ENCODE peak calls at places on chromosomes 13 and 19, in ten cellular contexts. One of them, this sample, is unnamed.
A peak's percentile ranks its signal among the peaks of the same experiment; 100 is the strongest.

GRCh38 chr13:26011996-26012688 is 39.7 kb downstream of the SHISA2 start:
- DNase-seq in mesenteric fat pad: no peak
- DNase-seq in transverse colon: no peak
- DNase-seq in omental fat pad: no peak
- DNase-seq in stimulated activated CD4-positive, alpha-beta T cell treated with anti-CD3 and anti-CD28 coated beads, Interleukin-2, amount 100 ng/mL, for 48 hours: peak; percentile 41
- DNase-seq in heart right ventricle: peak; percentile 19
- DNase-seq in hepatic stellate cell: no peak
- DNase-seq in HCEC 1CT: no peak
- DNase-seq in left ventricle myocardium inferior: no peak
- DNase-seq in ascending aorta: no peak
- DNase-seq in this sample: no peak

GRCh38 chr13:25440081-25440480 is 68.3 kb downstream of the ATP8A2 start:
- DNase-seq in mesenteric fat pad: no peak
- DNase-seq in transverse colon: no peak
- DNase-seq in omental fat pad: no peak
- DNase-seq in stimulated activated CD4-positive, alpha-beta T cell treated with anti-CD3 and anti-CD28 coated beads, Interleukin-2, amount 100 ng/mL, for 48 hours: no peak
- DNase-seq in heart right ventricle: no peak
- DNase-seq in hepatic stellate cell: no peak
- DNase-seq in HCEC 1CT: no peak
- DNase-seq in left ventricle myocardium inferior: no peak
- DNase-seq in ascending aorta: no peak
- DNase-seq in this sample: no peak

GRCh38 chr19:54938906-54939305 is 8.4 kb downstream of the NLRP7 start:
- DNase-seq in mesenteric fat pad: no peak
- DNase-seq in transverse colon: no peak
- DNase-seq in omental fat pad: no peak
- DNase-seq in stimulated activated CD4-positive, alpha-beta T cell treated with anti-CD3 and anti-CD28 coated beads, Interleukin-2, amount 100 ng/mL, for 48 hours: no peak
- DNase-seq in heart right ventricle: no peak
- DNase-seq in hepatic stellate cell: no peak
- DNase-seq in HCEC 1CT: no peak
- DNase-seq in left ventricle myocardium inferior: no peak
- DNase-seq in ascending aorta: no peak
- DNase-seq in this sample: peak; percentile 63

GRCh38 chr13:47433461-47434005 is 536.7 kb upstream of the HTR2A start:
- DNase-seq in mesenteric fat pad: no peak
- DNase-seq in transverse colon: no peak
- DNase-seq in omental fat pad: no peak
- DNase-seq in stimulated activated CD4-positive, alpha-beta T cell treated with anti-CD3 and anti-CD28 coated beads, Interleukin-2, amount 100 ng/mL, for 48 hours: no peak
- DNase-seq in heart right ventricle: no peak
- DNase-seq in hepatic stellate cell: no peak
- DNase-seq in HCEC 1CT: peak; percentile 66
- DNase-seq in left ventricle myocardium inferior: no peak
- DNase-seq in ascending aorta: no peak
- DNase-seq in this sample: no peak

GRCh38 chr19:14203258-14203657 is 2.7 kb downstream of the ADGRL1 start:
- DNase-seq in mesenteric fat pad: no peak
- DNase-seq in transverse colon: no peak
- DNase-seq in omental fat pad: no peak
- DNase-seq in stimulated activated CD4-positive, alpha-beta T cell treated with anti-CD3 and anti-CD28 coated beads, Interleukin-2, amount 100 ng/mL, for 48 hours: no peak
- DNase-seq in heart right ventricle: no peak
- DNase-seq in hepatic stellate cell: no peak
- DNase-seq in HCEC 1CT: no peak
- DNase-seq in left ventricle myocardium inferior: no peak
- DNase-seq in ascending aorta: no peak
- DNase-seq in this sample: no peak

GRCh38 chr19:17948967-17949930 is 16.4 kb downstream of the CCDC124 start:
- DNase-seq in mesenteric fat pad: no peak
- DNase-seq in transverse colon: no peak
- DNase-seq in omental fat pad: no peak
- DNase-seq in stimulated activated CD4-positive, alpha-beta T cell treated with anti-CD3 and anti-CD28 coated beads, Interleukin-2, amount 100 ng/mL, for 48 hours: no peak
- DNase-seq in heart right ventricle: no peak
- DNase-seq in hepatic stellate cell: no peak
- DNase-seq in HCEC 1CT: no peak
- DNase-seq in left ventricle myocardium inferior: no peak
- DNase-seq in ascending aorta: no peak
- DNase-seq in this sample: no peak

GRCh38 chr19:10769533-10770491 is 51.9 kb downstream of the DNM2 start:
- DNase-seq in mesenteric fat pad: no peak
- DNase-seq in transverse colon: peak; percentile 31
- DNase-seq in omental fat pad: no peak
- DNase-seq in stimulated activated CD4-positive, alpha-beta T cell treated with anti-CD3 and anti-CD28 coated beads, Interleukin-2, amount 100 ng/mL, for 48 hours: no peak
- DNase-seq in heart right ventricle: peak; percentile 66
- DNase-seq in hepatic stellate cell: peak; percentile 58
- DNase-seq in HCEC 1CT: peak; percentile 20
- DNase-seq in left ventricle myocardium inferior: peak; percentile 80
- DNase-seq in ascending aorta: no peak
- DNase-seq in this sample: peak; percentile 88

GRCh38 chr13:36344173-36344572 is 2.0 kb downstream of the SPART start:
- DNase-seq in mesenteric fat pad: no peak
- DNase-seq in transverse colon: peak; percentile 10
- DNase-seq in omental fat pad: no peak
- DNase-seq in stimulated activated CD4-positive, alpha-beta T cell treated with anti-CD3 and anti-CD28 coated beads, Interleukin-2, amount 100 ng/mL, for 48 hours: no peak
- DNase-seq in heart right ventricle: no peak
- DNase-seq in hepatic stellate cell: no peak
- DNase-seq in HCEC 1CT: peak; percentile 67
- DNase-seq in left ventricle myocardium inferior: no peak
- DNase-seq in ascending aorta: no peak
- DNase-seq in this sample: peak; percentile 41

GRCh38 chr13:24081388-24081787 is 79.1 kb upstream of the SPATA13 start:
- DNase-seq in mesenteric fat pad: no peak
- DNase-seq in transverse colon: no peak
- DNase-seq in omental fat pad: no peak
- DNase-seq in stimulated activated CD4-positive, alpha-beta T cell treated with anti-CD3 and anti-CD28 coated beads, Interleukin-2, amount 100 ng/mL, for 48 hours: no peak
- DNase-seq in heart right ventricle: no peak
- DNase-seq in hepatic stellate cell: no peak
- DNase-seq in HCEC 1CT: no peak
- DNase-seq in left ventricle myocardium inferior: no peak
- DNase-seq in ascending aorta: no peak
- DNase-seq in this sample: no peak

GRCh38 chr13:75762066-75762937 is 126.2 kb downstream of the LMO7 start:
- DNase-seq in mesenteric fat pad: no peak
- DNase-seq in transverse colon: no peak
- DNase-seq in omental fat pad: no peak
- DNase-seq in stimulated activated CD4-positive, alpha-beta T cell treated with anti-CD3 and anti-CD28 coated beads, Interleukin-2, amount 100 ng/mL, for 48 hours: peak; percentile 13
- DNase-seq in heart right ventricle: no peak
- DNase-seq in hepatic stellate cell: no peak
- DNase-seq in HCEC 1CT: peak; percentile 66
- DNase-seq in left ventricle myocardium inferior: no peak
- DNase-seq in ascending aorta: no peak
- DNase-seq in this sample: peak; percentile 69

GRCh38 chr19:17687857-17688784 is at the start of gene UNC13A:
- DNase-seq in mesenteric fat pad: no peak
- DNase-seq in transverse colon: peak; percentile 13
- DNase-seq in omental fat pad: no peak
- DNase-seq in stimulated activated CD4-positive, alpha-beta T cell treated with anti-CD3 and anti-CD28 coated beads, Interleukin-2, amount 100 ng/mL, for 48 hours: peak; percentile 58
- DNase-seq in heart right ventricle: peak; percentile 56
- DNase-seq in hepatic stellate cell: peak; percentile 75
- DNase-seq in HCEC 1CT: no peak
- DNase-seq in left ventricle myocardium inferior: peak; percentile 40
- DNase-seq in ascending aorta: no peak
- DNase-seq in this sample: peak; percentile 7

GRCh38 chr13:113947321-113948033 is 26.4 kb downstream of the C13orf46 start:
- DNase-seq in mesenteric fat pad: no peak
- DNase-seq in transverse colon: peak; percentile 65
- DNase-seq in omental fat pad: no peak
- DNase-seq in stimulated activated CD4-positive, alpha-beta T cell treated with anti-CD3 and anti-CD28 coated beads, Interleukin-2, amount 100 ng/mL, for 48 hours: no peak
- DNase-seq in heart right ventricle: no peak
- DNase-seq in hepatic stellate cell: peak; percentile 77
- DNase-seq in HCEC 1CT: no peak
- DNase-seq in left ventricle myocardium inferior: peak; percentile 42
- DNase-seq in ascending aorta: no peak
- DNase-seq in this sample: peak; percentile 19

GRCh38 chr19:378706-379105 is 30.2 kb downstream of the C2CD4C start:
- DNase-seq in mesenteric fat pad: no peak
- DNase-seq in transverse colon: no peak
- DNase-seq in omental fat pad: no peak
- DNase-seq in stimulated activated CD4-positive, alpha-beta T cell treated with anti-CD3 and anti-CD28 coated beads, Interleukin-2, amount 100 ng/mL, for 48 hours: no peak
- DNase-seq in heart right ventricle: no peak
- DNase-seq in hepatic stellate cell: no peak
- DNase-seq in HCEC 1CT: no peak
- DNase-seq in left ventricle myocardium inferior: no peak
- DNase-seq in ascending aorta: no peak
- DNase-seq in this sample: no peak

GRCh38 chr19:12703056-12703455 is 6.6 kb upstream of the FBXW9 start:
- DNase-seq in mesenteric fat pad: no peak
- DNase-seq in transverse colon: no peak
- DNase-seq in omental fat pad: no peak
- DNase-seq in stimulated activated CD4-positive, alpha-beta T cell treated with anti-CD3 and anti-CD28 coated beads, Interleukin-2, amount 100 ng/mL, for 48 hours: no peak
- DNase-seq in heart right ventricle: no peak
- DNase-seq in hepatic stellate cell: peak; percentile 68
- DNase-seq in HCEC 1CT: peak; percentile 22
- DNase-seq in left ventricle myocardium inferior: no peak
- DNase-seq in ascending aorta: no peak
- DNase-seq in this sample: peak; percentile 18

GRCh38 chr19:35037716-35038622 is 3.6 kb upstream of the HPN start:
- DNase-seq in mesenteric fat pad: no peak
- DNase-seq in transverse colon: no peak
- DNase-seq in omental fat pad: no peak
- DNase-seq in stimulated activated CD4-positive, alpha-beta T cell treated with anti-CD3 and anti-CD28 coated beads, Interleukin-2, amount 100 ng/mL, for 48 hours: no peak
- DNase-seq in heart right ventricle: no peak
- DNase-seq in hepatic stellate cell: peak; percentile 62
- DNase-seq in HCEC 1CT: no peak
- DNase-seq in left ventricle myocardium inferior: no peak
- DNase-seq in ascending aorta: no peak
- DNase-seq in this sample: no peak

GRCh38 chr13:26707122-26708006 is 53.2 kb downstream of the GPR12 start:
- DNase-seq in mesenteric fat pad: peak; percentile 82
- DNase-seq in transverse colon: no peak
- DNase-seq in omental fat pad: no peak
- DNase-seq in stimulated activated CD4-positive, alpha-beta T cell treated with anti-CD3 and anti-CD28 coated beads, Interleukin-2, amount 100 ng/mL, for 48 hours: peak; percentile 29
- DNase-seq in heart right ventricle: no peak
- DNase-seq in hepatic stellate cell: peak; percentile 69
- DNase-seq in HCEC 1CT: peak; percentile 37
- DNase-seq in left ventricle myocardium inferior: no peak
- DNase-seq in ascending aorta: no peak
- DNase-seq in this sample: peak; percentile 42

GRCh38 chr13:54845351-54845965 is 1816.8 kb downstream of the OLFM4 start:
- DNase-seq in mesenteric fat pad: no peak
- DNase-seq in transverse colon: no peak
- DNase-seq in omental fat pad: no peak
- DNase-seq in stimulated activated CD4-positive, alpha-beta T cell treated with anti-CD3 and anti-CD28 coated beads, Interleukin-2, amount 100 ng/mL, for 48 hours: no peak
- DNase-seq in heart right ventricle: no peak
- DNase-seq in hepatic stellate cell: no peak
- DNase-seq in HCEC 1CT: no peak
- DNase-seq in left ventricle myocardium inferior: no peak
- DNase-seq in ascending aorta: no peak
- DNase-seq in this sample: no peak

GRCh38 chr13:47036291-47037008 is 139.6 kb upstream of the HTR2A start:
- DNase-seq in mesenteric fat pad: no peak
- DNase-seq in transverse colon: no peak
- DNase-seq in omental fat pad: no peak
- DNase-seq in stimulated activated CD4-positive, alpha-beta T cell treated with anti-CD3 and anti-CD28 coated beads, Interleukin-2, amount 100 ng/mL, for 48 hours: no peak
- DNase-seq in heart right ventricle: no peak
- DNase-seq in hepatic stellate cell: no peak
- DNase-seq in HCEC 1CT: no peak
- DNase-seq in left ventricle myocardium inferior: no peak
- DNase-seq in ascending aorta: no peak
- DNase-seq in this sample: no peak

GRCh38 chr13:109517516-109517915 is 268.9 kb downstream of the IRS2 start:
- DNase-seq in mesenteric fat pad: no peak
- DNase-seq in transverse colon: no peak
- DNase-seq in omental fat pad: no peak
- DNase-seq in stimulated activated CD4-positive, alpha-beta T cell treated with anti-CD3 and anti-CD28 coated beads, Interleukin-2, amount 100 ng/mL, for 48 hours: no peak
- DNase-seq in heart right ventricle: no peak
- DNase-seq in hepatic stellate cell: peak; percentile 16
- DNase-seq in HCEC 1CT: no peak
- DNase-seq in left ventricle myocardium inferior: no peak
- DNase-seq in ascending aorta: no peak
- DNase-seq in this sample: no peak

GRCh38 chr19:15253513-15253912 is 21.3 kb upstream of the EPHX3 start:
- DNase-seq in mesenteric fat pad: no peak
- DNase-seq in transverse colon: no peak
- DNase-seq in omental fat pad: no peak
- DNase-seq in stimulated activated CD4-positive, alpha-beta T cell treated with anti-CD3 and anti-CD28 coated beads, Interleukin-2, amount 100 ng/mL, for 48 hours: no peak
- DNase-seq in heart right ventricle: peak; percentile 42
- DNase-seq in hepatic stellate cell: no peak
- DNase-seq in HCEC 1CT: no peak
- DNase-seq in left ventricle myocardium inferior: no peak
- DNase-seq in ascending aorta: no peak
- DNase-seq in this sample: no peak

GRCh38 chr19:11881151-11881800 is 6.3 kb upstream of the ZNF69 start:
- DNase-seq in mesenteric fat pad: no peak
- DNase-seq in transverse colon: peak; percentile 73
- DNase-seq in omental fat pad: peak; percentile 38
- DNase-seq in stimulated activated CD4-positive, alpha-beta T cell treated with anti-CD3 and anti-CD28 coated beads, Interleukin-2, amount 100 ng/mL, for 48 hours: peak; percentile 59
- DNase-seq in heart right ventricle: peak; percentile 11
- DNase-seq in hepatic stellate cell: peak; percentile 68
- DNase-seq in HCEC 1CT: peak; percentile 28
- DNase-seq in left ventricle myocardium inferior: peak; percentile 20
- DNase-seq in ascending aorta: no peak
- DNase-seq in this sample: peak; percentile 60

GRCh38 chr19:45153339-45154063 is 7.3 kb downstream of the NKPD1 start:
- DNase-seq in mesenteric fat pad: no peak
- DNase-seq in transverse colon: peak; percentile 36
- DNase-seq in omental fat pad: no peak
- DNase-seq in stimulated activated CD4-positive, alpha-beta T cell treated with anti-CD3 and anti-CD28 coated beads, Interleukin-2, amount 100 ng/mL, for 48 hours: peak; percentile 34
- DNase-seq in heart right ventricle: peak; percentile 40
- DNase-seq in hepatic stellate cell: peak; percentile 58
- DNase-seq in HCEC 1CT: no peak
- DNase-seq in left ventricle myocardium inferior: peak; percentile 46
- DNase-seq in ascending aorta: no peak
- DNase-seq in this sample: peak; percentile 32

GRCh38 chr13:102580552-102581169 is 16.1 kb upstream of the TPP2 start:
- DNase-seq in mesenteric fat pad: no peak
- DNase-seq in transverse colon: no peak
- DNase-seq in omental fat pad: no peak
- DNase-seq in stimulated activated CD4-positive, alpha-beta T cell treated with anti-CD3 and anti-CD28 coated beads, Interleukin-2, amount 100 ng/mL, for 48 hours: peak; percentile 16
- DNase-seq in heart right ventricle: no peak
- DNase-seq in hepatic stellate cell: peak; percentile 17
- DNase-seq in HCEC 1CT: peak; percentile 43
- DNase-seq in left ventricle myocardium inferior: no peak
- DNase-seq in ascending aorta: no peak
- DNase-seq in this sample: peak; percentile 94

GRCh38 chr13:106573855-106574254 is 5.9 kb upstream of the ARGLU1 start:
- DNase-seq in mesenteric fat pad: no peak
- DNase-seq in transverse colon: peak; percentile 22
- DNase-seq in omental fat pad: no peak
- DNase-seq in stimulated activated CD4-positive, alpha-beta T cell treated with anti-CD3 and anti-CD28 coated beads, Interleukin-2, amount 100 ng/mL, for 48 hours: no peak
- DNase-seq in heart right ventricle: no peak
- DNase-seq in hepatic stellate cell: no peak
- DNase-seq in HCEC 1CT: no peak
- DNase-seq in left ventricle myocardium inferior: peak; percentile 49
- DNase-seq in ascending aorta: no peak
- DNase-seq in this sample: no peak

GRCh38 chr13:25840261-25840660 is 211.6 kb downstream of the SHISA2 start:
- DNase-seq in mesenteric fat pad: no peak
- DNase-seq in transverse colon: no peak
- DNase-seq in omental fat pad: no peak
- DNase-seq in stimulated activated CD4-positive, alpha-beta T cell treated with anti-CD3 and anti-CD28 coated beads, Interleukin-2, amount 100 ng/mL, for 48 hours: no peak
- DNase-seq in heart right ventricle: no peak
- DNase-seq in hepatic stellate cell: no peak
- DNase-seq in HCEC 1CT: no peak
- DNase-seq in left ventricle myocardium inferior: no peak
- DNase-seq in ascending aorta: no peak
- DNase-seq in this sample: no peak

GRCh38 chr19:58562126-58563033 is 4.0 kb upstream of the UBE2M start:
- DNase-seq in mesenteric fat pad: no peak
- DNase-seq in transverse colon: no peak
- DNase-seq in omental fat pad: no peak
- DNase-seq in stimulated activated CD4-positive, alpha-beta T cell treated with anti-CD3 and anti-CD28 coated beads, Interleukin-2, amount 100 ng/mL, for 48 hours: peak; percentile 39
- DNase-seq in heart right ventricle: peak; percentile 50
- DNase-seq in hepatic stellate cell: no peak
- DNase-seq in HCEC 1CT: no peak
- DNase-seq in left ventricle myocardium inferior: peak; percentile 36
- DNase-seq in ascending aorta: no peak
- DNase-seq in this sample: no peak

GRCh38 chr19:45681391-45682015 is 10.2 kb downstream of the SNRPD2 start:
- DNase-seq in mesenteric fat pad: peak; percentile 97
- DNase-seq in transverse colon: peak; percentile 93
- DNase-seq in omental fat pad: peak; percentile 70
- DNase-seq in stimulated activated CD4-positive, alpha-beta T cell treated with anti-CD3 and anti-CD28 coated beads, Interleukin-2, amount 100 ng/mL, for 48 hours: peak; percentile 88
- DNase-seq in heart right ventricle: peak; percentile 84
- DNase-seq in hepatic stellate cell: peak; percentile 89
- DNase-seq in HCEC 1CT: peak; percentile 76
- DNase-seq in left ventricle myocardium inferior: peak; percentile 83
- DNase-seq in ascending aorta: peak; percentile 74
- DNase-seq in this sample: peak; percentile 92

GRCh38 chr19:40810160-40810559 is 11.2 kb downstream of the EGLN2 start:
- DNase-seq in mesenteric fat pad: no peak
- DNase-seq in transverse colon: no peak
- DNase-seq in omental fat pad: no peak
- DNase-seq in stimulated activated CD4-positive, alpha-beta T cell treated with anti-CD3 and anti-CD28 coated beads, Interleukin-2, amount 100 ng/mL, for 48 hours: no peak
- DNase-seq in heart right ventricle: no peak
- DNase-seq in hepatic stellate cell: no peak
- DNase-seq in HCEC 1CT: no peak
- DNase-seq in left ventricle myocardium inferior: no peak
- DNase-seq in ascending aorta: no peak
- DNase-seq in this sample: no peak

This sample was measured in trophoblast cell.